ENCODE peak calls at places on chromosome 22, in four cellular contexts. W is effector CD4-positive, alpha-beta T cell; H is NCI-H1092 treated with DMSO at 0.1 percent for 48 hours; X is endodermal cell. J is an unnamed sample.

GRCh38 chr22:27686534-27686933 is 115.0 kb downstream of the MN1 start:
- DNase-seq in X (no peak), W (no peak), H (no peak), J (no peak)

GRCh38 chr22:19634576-19634975 is 79.7 kb upstream of the SEPTIN5 start:
- DNase-seq in H (no peak), W (no peak), X (peak; percentile 16), J (no peak)

GRCh38 chr22:29871684-29872083 is 11.3 kb upstream of the MTMR3 start:
- DNase-seq in X (peak; percentile 63), H (peak; percentile 28), W (no peak), J (no peak)

GRCh38 chr22:34709641-34710040 is 356.3 kb upstream of the ISX start:
- DNase-seq in W (no peak), X (no peak), H (no peak), J (no peak)

GRCh38 chr22:47366026-47366767 is 603.7 kb downstream of the TBC1D22A start:
- DNase-seq in W (no peak), X (no peak), H (no peak), J (no peak)

GRCh38 chr22:27681037-27681436 is 120.5 kb downstream of the MN1 start:
- DNase-seq in H (no peak), W (no peak), X (no peak), J (no peak)

GRCh38 chr22:37089451-37089850 is 20.1 kb downstream of the TMPRSS6 start:
- DNase-seq in W (no peak), H (no peak), X (no peak), J (no peak)

GRCh38 chr22:27711756-27712155 is 89.8 kb downstream of the MN1 start:
- DNase-seq in H (no peak), X (no peak), W (no peak), J (no peak)

GRCh38 chr22:32457031-32457430 is 7.2 kb downstream of the BPIFC start:
- DNase-seq in W (no peak), H (no peak), X (no peak), J (no peak)

GRCh38 chr22:31295831-31296230 is 3.5 kb upstream of the PIK3IP1 start:
- DNase-seq in H (no peak), W (no peak), X (no peak), J (no peak)

GRCh38 chr22:48993655-48994054 is 834.0 kb downstream of the BRD1 start:
- DNase-seq in X (no peak), W (no peak), H (no peak), J (no peak)

GRCh38 chr22:50469377-50470305 is 5.2 kb downstream of the SBF1 start:
- DNase-seq in W (peak; percentile 96), H (no peak), X (peak; percentile 87), J (no peak)

GRCh38 chr22:47918936-47919505 is 1156.6 kb downstream of the TBC1D22A start:
- DNase-seq in W (no peak), X (no peak), H (peak; percentile 26), J (peak; percentile 5)

GRCh38 chr22:48841881-48842582 is 985.6 kb downstream of the BRD1 start:
- DNase-seq in X (no peak), H (no peak), W (no peak), J (no peak)

GRCh38 chr22:46382524-46382923 is 47.0 kb downstream of the TRMU start:
- DNase-seq in W (no peak), X (no peak), H (no peak), J (no peak)

GRCh38 chr22:38612217-38613006 is 42.4 kb upstream of the DMC1 start:
- DNase-seq in H (no peak), X (no peak), W (no peak), J (no peak)

GRCh38 chr22:19941365-19942070 is at the start of the genes COMT and TXNRD2:
- DNase-seq in W (peak; percentile 58), X (no peak), H (peak; percentile 51), J (peak; percentile 18)

GRCh38 chr22:17748555-17749353 is 25.5 kb downstream of the BID start:
- DNase-seq in X (peak; percentile 92), W (no peak), H (no peak), J (no peak)

GRCh38 chr22:47373648-47374272 is 611.3 kb downstream of the TBC1D22A start:
- DNase-seq in H (no peak), X (no peak), W (no peak), J (no peak)

GRCh38 chr22:25853902-25854301 is 111.9 kb downstream of the MYO18B start:
- DNase-seq in H (peak; percentile 69), W (no peak), X (no peak), J (no peak)

GRCh38 chr22:39654959-39655579 is 84.5 kb downstream of the CACNA1I start:
- DNase-seq in X (peak; percentile 77), W (no peak), H (no peak), J (no peak)

GRCh38 chr22:49482811-49483210 is 344.9 kb downstream of the BRD1 start:
- DNase-seq in W (no peak), X (no peak), H (no peak), J (no peak)

GRCh38 chr22:22748297-22748743 is 103.9 kb downstream of the GGTLC2 start:
- DNase-seq in W (peak; percentile 19), H (peak; percentile 1), X (peak; percentile 83), J (peak; percentile 5)

GRCh38 chr22:27578937-27579617 is 222.5 kb downstream of the MN1 start:
- DNase-seq in H (no peak), W (no peak), X (no peak), J (no peak)

GRCh38 chr22:43389227-43389836 is 22.5 kb upstream of the MPPED1 start:
- DNase-seq in W (no peak), H (no peak), X (peak; percentile 41), J (no peak)

GRCh38 chr22:44972363-44973083 is 37.3 kb downstream of the PHF21B start:
- DNase-seq in H (no peak), X (no peak), W (no peak), J (no peak)

GRCh38 chr22:38453065-38453672 is 1.8 kb downstream of the KCNJ4 start:
- DNase-seq in X (no peak), H (no peak), W (no peak), J (no peak)

GRCh38 chr22:19559956-19560355 is 35.7 kb upstream of the CLDN5 start:
- DNase-seq in X (no peak), W (no peak), H (no peak), J (no peak)

GRCh38 chr22:37616205-37617083 is 7.8 kb downstream of the GGA1 start:
- DNase-seq in H (no peak), X (no peak), W (no peak), J (no peak)

GRCh38 chr22:40634119-40634903 is 2.2 kb downstream of the MRTFA start:
- DNase-seq in W (no peak), X (peak; percentile 8), H (no peak), J (no peak)

GRCh38 chr22:44398791-44399190 is 86.0 kb upstream of the SHISAL1 start:
- DNase-seq in X (peak; percentile 40), H (no peak), W (no peak), J (no peak)

GRCh38 chr22:30004689-30005088 is 75.6 kb upstream of the HORMAD2 start:
- DNase-seq in H (peak; percentile 63), X (no peak), W (no peak), J (no peak)

GRCh38 chr22:49255154-49255553 is 572.5 kb downstream of the BRD1 start:
- DNase-seq in X (peak; percentile 4), H (no peak), W (no peak), J (no peak)

GRCh38 chr22:29062286-29062949 is 787 bp upstream of the C22orf31 start:
- DNase-seq in W (no peak), X (peak; percentile 80), H (no peak), J (no peak)